ENCODE peak calls at places on chromosome 13, in nine cellular contexts. One of them, this sample, is unnamed. For H3K9me3 and H3K36me3, the result is how much of the 10 kb centered on the place peaks cover.

GRCh38 chr13:32902898-32903297 is 113.3 kb upstream of the KL start:
- DNase-seq in tibial nerve: peak
- DNase-seq in IMR-90: peak
- DNase-seq in neuronal stem cell: no peak
- DNase-seq in body of pancreas: peak
- DNase-seq in aorta: peak
- DNase-seq in mammary epithelial cell: no peak
- DNase-seq in breast epithelium: peak
- DNase-seq in Peyer's patch: no peak
- DNase-seq in this sample: peak

GRCh38 chr13:24675806-24676570 is 4.2 kb upstream of the ATP12A start:
- DNase-seq in tibial nerve: no peak
- DNase-seq in IMR-90: no peak
- DNase-seq in neuronal stem cell: no peak
- DNase-seq in body of pancreas: no peak
- DNase-seq in aorta: no peak
- DNase-seq in mammary epithelial cell: no peak
- DNase-seq in breast epithelium: no peak
- DNase-seq in Peyer's patch: no peak
- DNase-seq in this sample: no peak

GRCh38 chr13:99382428-99383133 is 75.4 kb upstream of the GPR183 start:
- DNase-seq in tibial nerve: no peak
- DNase-seq in IMR-90: no peak
- DNase-seq in neuronal stem cell: no peak
- DNase-seq in body of pancreas: no peak
- DNase-seq in aorta: no peak
- DNase-seq in mammary epithelial cell: peak
- DNase-seq in breast epithelium: no peak
- DNase-seq in Peyer's patch: peak
- DNase-seq in this sample: no peak

GRCh38 chr13:45882626-45883025 is 31.1 kb upstream of the SIAH3 start:
- DNase-seq in tibial nerve: no peak
- DNase-seq in IMR-90: no peak
- DNase-seq in neuronal stem cell: peak
- DNase-seq in body of pancreas: no peak
- DNase-seq in aorta: no peak
- DNase-seq in mammary epithelial cell: no peak
- DNase-seq in breast epithelium: no peak
- DNase-seq in Peyer's patch: no peak
- DNase-seq in this sample: no peak

GRCh38 chr13:97945342-97945741 is 8.1 kb upstream of the IPO5 start:
- DNase-seq in tibial nerve: no peak
- DNase-seq in IMR-90: peak
- DNase-seq in neuronal stem cell: no peak
- DNase-seq in body of pancreas: no peak
- DNase-seq in aorta: no peak
- DNase-seq in mammary epithelial cell: no peak
- DNase-seq in breast epithelium: no peak
- DNase-seq in Peyer's patch: no peak
- DNase-seq in this sample: no peak

GRCh38 chr13:22451345-22451744 is 729.4 kb upstream of the SGCG start:
- DNase-seq in tibial nerve: no peak
- DNase-seq in IMR-90: no peak
- DNase-seq in neuronal stem cell: peak
- DNase-seq in body of pancreas: no peak
- DNase-seq in aorta: no peak
- DNase-seq in mammary epithelial cell: no peak
- DNase-seq in breast epithelium: peak
- DNase-seq in Peyer's patch: no peak
- DNase-seq in this sample: peak

GRCh38 chr13:80753951-80754350 is 413.0 kb upstream of the SPRY2 start:
- DNase-seq in tibial nerve: no peak
- DNase-seq in IMR-90: no peak
- DNase-seq in neuronal stem cell: no peak
- DNase-seq in body of pancreas: no peak
- DNase-seq in aorta: no peak
- DNase-seq in mammary epithelial cell: no peak
- DNase-seq in breast epithelium: no peak
- DNase-seq in Peyer's patch: no peak
- DNase-seq in this sample: no peak

GRCh38 chr13:40315416-40316064 is 350.9 kb downstream of the FOXO1 start:
- DNase-seq in tibial nerve: no peak
- DNase-seq in IMR-90: no peak
- DNase-seq in neuronal stem cell: no peak
- DNase-seq in body of pancreas: no peak
- DNase-seq in aorta: peak
- DNase-seq in mammary epithelial cell: peak
- DNase-seq in breast epithelium: peak
- DNase-seq in Peyer's patch: no peak
- DNase-seq in this sample: no peak

GRCh38 chr13:113951246-113951999 is 22.5 kb downstream of the C13orf46 start:
- DNase-seq in tibial nerve: peak
- DNase-seq in IMR-90: peak
- DNase-seq in neuronal stem cell: peak
- DNase-seq in body of pancreas: peak
- DNase-seq in aorta: peak
- DNase-seq in mammary epithelial cell: peak
- DNase-seq in breast epithelium: peak
- DNase-seq in Peyer's patch: peak
- DNase-seq in this sample: peak

GRCh38 chr13:35882722-35883497 is 248.3 kb downstream of the DCLK1 start:
- DNase-seq in tibial nerve: no peak
- DNase-seq in IMR-90: peak
- DNase-seq in neuronal stem cell: no peak
- DNase-seq in body of pancreas: no peak
- DNase-seq in aorta: no peak
- DNase-seq in mammary epithelial cell: no peak
- DNase-seq in breast epithelium: no peak
- DNase-seq in Peyer's patch: no peak
- DNase-seq in this sample: no peak

GRCh38 chr13:107157272-107157671 is 589.3 kb upstream of the ARGLU1 start:
- DNase-seq in tibial nerve: no peak
- DNase-seq in IMR-90: peak
- DNase-seq in neuronal stem cell: no peak
- DNase-seq in body of pancreas: no peak
- DNase-seq in aorta: no peak
- DNase-seq in mammary epithelial cell: no peak
- DNase-seq in breast epithelium: no peak
- DNase-seq in Peyer's patch: no peak
- DNase-seq in this sample: no peak

GRCh38 chr13:114286808-114287207 is 5.4 kb downstream of the UPF3A start:
- DNase-seq in tibial nerve: no peak
- DNase-seq in IMR-90: peak
- DNase-seq in neuronal stem cell: no peak
- DNase-seq in body of pancreas: no peak
- DNase-seq in aorta: no peak
- DNase-seq in mammary epithelial cell: no peak
- DNase-seq in breast epithelium: no peak
- DNase-seq in Peyer's patch: no peak
- DNase-seq in this sample: no peak

GRCh38 chr13:110017379-110017778 is 231.0 kb upstream of the IRS2 start:
- DNase-seq in tibial nerve: no peak
- DNase-seq in IMR-90: peak
- DNase-seq in neuronal stem cell: no peak
- DNase-seq in body of pancreas: no peak
- DNase-seq in aorta: no peak
- DNase-seq in mammary epithelial cell: peak
- DNase-seq in breast epithelium: peak
- DNase-seq in Peyer's patch: no peak
- DNase-seq in this sample: no peak

GRCh38 chr13:30872685-30873443 is 33.2 kb upstream of the MEDAG start:
- DNase-seq in tibial nerve: no peak
- DNase-seq in IMR-90: peak
- DNase-seq in neuronal stem cell: peak
- DNase-seq in body of pancreas: no peak
- DNase-seq in aorta: peak
- DNase-seq in mammary epithelial cell: peak
- DNase-seq in breast epithelium: peak
- DNase-seq in Peyer's patch: no peak
- DNase-seq in this sample: no peak

GRCh38 chr13:95684463-95684862 is 7.5 kb downstream of the DNAJC3 start:
- DNase-seq in tibial nerve: no peak
- DNase-seq in IMR-90: no peak
- DNase-seq in neuronal stem cell: no peak
- DNase-seq in body of pancreas: no peak
- DNase-seq in aorta: no peak
- DNase-seq in mammary epithelial cell: no peak
- DNase-seq in breast epithelium: no peak
- DNase-seq in Peyer's patch: no peak
- DNase-seq in this sample: no peak
- H3K9me3 ChIP-seq in tibial nerve: under half
- H3K9me3 ChIP-seq in IMR-90: under half
- H3K9me3 ChIP-seq in neuronal stem cell: under half
- H3K9me3 ChIP-seq in body of pancreas: under half
- H3K9me3 ChIP-seq in aorta: under half
- H3K9me3 ChIP-seq in mammary epithelial cell: under half
- H3K9me3 ChIP-seq in breast epithelium: under half
- H3K9me3 ChIP-seq in Peyer's patch: under half
- H3K9me3 ChIP-seq in this sample: under half

DNA sequence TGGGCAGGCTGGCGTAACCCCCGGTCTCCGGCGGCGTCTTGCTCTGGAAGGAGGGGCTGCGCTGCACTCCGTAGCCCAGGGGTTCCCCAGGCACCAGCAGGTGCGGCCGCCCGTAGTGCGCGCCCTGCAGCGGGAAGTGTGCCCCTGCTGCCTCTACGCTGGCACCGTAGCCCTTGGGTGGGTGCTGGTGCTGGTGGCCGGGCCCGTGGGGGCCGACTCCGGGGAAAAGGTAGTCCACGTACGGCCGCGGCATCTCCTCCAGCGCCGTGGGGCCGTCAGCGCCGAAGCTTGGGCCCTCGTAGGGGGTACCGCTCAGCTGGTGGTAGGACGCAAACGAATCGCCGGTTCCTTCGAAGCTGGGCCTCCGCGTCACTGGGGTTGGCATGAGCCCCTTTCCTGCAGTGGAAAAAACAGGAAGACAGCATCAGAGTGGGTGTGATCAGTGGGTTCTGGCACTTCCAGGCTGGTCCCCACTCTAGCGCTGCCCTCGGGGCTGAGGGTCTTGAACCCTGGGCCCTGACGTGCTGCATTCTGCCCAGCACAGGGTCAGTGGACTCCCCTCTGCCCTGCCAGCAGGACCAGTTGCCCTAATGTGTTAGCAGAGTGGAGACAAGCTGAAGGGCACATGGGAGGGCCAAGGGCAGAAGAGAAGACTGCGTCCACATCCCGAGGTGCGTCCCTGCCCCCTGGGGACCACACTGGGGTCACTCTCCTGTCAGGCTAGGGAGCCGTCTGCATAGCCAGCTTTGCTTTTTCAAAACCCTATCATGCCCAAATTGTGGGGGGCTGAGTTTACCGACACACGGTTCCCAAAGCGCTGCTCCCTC is 72.3 kb downstream of the LATS2 start:
- DNase-seq in tibial nerve: no peak
- DNase-seq in IMR-90: no peak
- DNase-seq in neuronal stem cell: no peak
- DNase-seq in body of pancreas: no peak
- DNase-seq in aorta: no peak
- DNase-seq in mammary epithelial cell: no peak
- DNase-seq in breast epithelium: no peak
- DNase-seq in Peyer's patch: no peak
- DNase-seq in this sample: no peak
- H3K36me3 ChIP-seq in tibial nerve: under half
- H3K36me3 ChIP-seq in IMR-90: half or more
- H3K36me3 ChIP-seq in neuronal stem cell: half or more
- H3K36me3 ChIP-seq in body of pancreas: under half
- H3K36me3 ChIP-seq in aorta: under half
- H3K36me3 ChIP-seq in mammary epithelial cell: under half
- H3K36me3 ChIP-seq in breast epithelium: under half
- H3K36me3 ChIP-seq in Peyer's patch: under half
- H3K36me3 ChIP-seq in this sample: under half

GRCh38 chr13:19181021-19181620 is 503 bp downstream of the TUBA3C start:
- DNase-seq in tibial nerve: no peak
- DNase-seq in IMR-90: no peak
- DNase-seq in neuronal stem cell: no peak
- DNase-seq in body of pancreas: no peak
- DNase-seq in aorta: no peak
- DNase-seq in mammary epithelial cell: no peak
- DNase-seq in breast epithelium: peak
- DNase-seq in Peyer's patch: no peak
- DNase-seq in this sample: no peak

GRCh38 chr13:19179916-19180315 is 1.7 kb downstream of the TUBA3C start:
- DNase-seq in tibial nerve: no peak
- DNase-seq in IMR-90: no peak
- DNase-seq in neuronal stem cell: no peak
- DNase-seq in body of pancreas: no peak
- DNase-seq in aorta: no peak
- DNase-seq in mammary epithelial cell: no peak
- DNase-seq in breast epithelium: no peak
- DNase-seq in Peyer's patch: no peak
- DNase-seq in this sample: no peak

GRCh38 chr13:19181621-19182485 is at the start of gene TUBA3C:
- DNase-seq in tibial nerve: no peak
- DNase-seq in IMR-90: no peak
- DNase-seq in neuronal stem cell: no peak
- DNase-seq in body of pancreas: no peak
- DNase-seq in aorta: no peak
- DNase-seq in mammary epithelial cell: no peak
- DNase-seq in breast epithelium: peak
- DNase-seq in Peyer's patch: no peak
- DNase-seq in this sample: no peak

GRCh38 chr13:19182536-19182935 is 912 bp upstream of the TUBA3C start:
- DNase-seq in tibial nerve: no peak
- DNase-seq in IMR-90: no peak
- DNase-seq in neuronal stem cell: no peak
- DNase-seq in body of pancreas: no peak
- DNase-seq in aorta: no peak
- DNase-seq in mammary epithelial cell: no peak
- DNase-seq in breast epithelium: peak
- DNase-seq in Peyer's patch: no peak
- DNase-seq in this sample: no peak

GRCh38 chr13:19178901-19179593 is 2.6 kb downstream of the TUBA3C start:
- DNase-seq in tibial nerve: no peak
- DNase-seq in IMR-90: no peak
- DNase-seq in neuronal stem cell: no peak
- DNase-seq in body of pancreas: peak
- DNase-seq in aorta: no peak
- DNase-seq in mammary epithelial cell: no peak
- DNase-seq in breast epithelium: no peak
- DNase-seq in Peyer's patch: no peak
- DNase-seq in this sample: no peak
- H3K9me3 ChIP-seq in tibial nerve: under half
- H3K9me3 ChIP-seq in IMR-90: under half
- H3K9me3 ChIP-seq in neuronal stem cell: under half
- H3K9me3 ChIP-seq in body of pancreas: under half
- H3K9me3 ChIP-seq in aorta: under half
- H3K9me3 ChIP-seq in mammary epithelial cell: under half
- H3K9me3 ChIP-seq in breast epithelium: under half
- H3K9me3 ChIP-seq in Peyer's patch: under half
- H3K9me3 ChIP-seq in this sample: under half

DNA sequence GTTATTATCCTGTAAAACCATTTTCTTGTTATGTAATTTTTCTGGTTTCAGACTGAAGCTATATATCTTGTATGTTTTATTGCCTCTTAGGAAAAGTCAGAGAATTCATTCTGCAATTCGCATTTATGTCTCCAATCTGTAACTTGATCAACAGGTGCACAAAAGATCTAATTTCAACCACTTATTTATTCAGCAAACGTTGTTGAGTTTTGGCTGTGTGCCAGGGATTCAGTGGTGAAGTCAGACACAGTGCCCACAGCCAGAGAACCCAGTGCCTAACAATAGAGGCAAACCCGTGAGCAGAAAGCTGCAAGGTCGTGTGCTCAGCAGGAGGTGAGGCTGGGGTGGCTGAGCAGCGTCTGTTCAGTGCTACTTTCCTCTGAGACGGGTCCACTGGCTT is 119.5 kb upstream of the MCF2L start:
- DNase-seq in tibial nerve: no peak
- DNase-seq in IMR-90: peak
- DNase-seq in neuronal stem cell: no peak
- DNase-seq in body of pancreas: no peak
- DNase-seq in aorta: peak
- DNase-seq in mammary epithelial cell: no peak
- DNase-seq in breast epithelium: no peak
- DNase-seq in Peyer's patch: no peak
- DNase-seq in this sample: no peak
- H3K36me3 ChIP-seq in tibial nerve: under half
- H3K36me3 ChIP-seq in IMR-90: under half
- H3K36me3 ChIP-seq in neuronal stem cell: under half
- H3K36me3 ChIP-seq in body of pancreas: under half
- H3K36me3 ChIP-seq in aorta: under half
- H3K36me3 ChIP-seq in mammary epithelial cell: under half
- H3K36me3 ChIP-seq in breast epithelium: under half
- H3K36me3 ChIP-seq in Peyer's patch: under half
- H3K36me3 ChIP-seq in this sample: under half

This sample was measured in gastrocnemius medialis.